ENCODE peak calls at places on chromosomes 11 and 22, in ten cellular contexts. A is cerebellar nuclear complex; M is effector CD4-positive, alpha-beta T cell; W is Calu3; J is activated T-helper 1 cell treated with anti-CD3 and anti-CD28 coated beads, Interleukin-12 subunit alpha, Interleukin-12 subunit beta, Interleukin-2, Interleukin-4 antibody, amounts not matched to agents 30 ng/mL and 10 ng/mL and 1 ng/mL, durations not matched to agents 14 hours and 24 hours and 36 hours; X is head of caudate nucleus; B is SIG-M5; R is hippocampal formation; F is GM12865; O is ACHN. I is an unnamed sample.

GRCh38 chr22:19855504-19856409 is 1.1 kb upstream of the GNB1L start:
- DNase-seq in O (peak), R (no peak), B (no peak), M (peak), F (peak), X (no peak), J (peak), W (peak), A (no peak), I (peak)

GRCh38 chr11:112509300-112509699 is 248.6 kb upstream of the PLET1 start:
- DNase-seq in R (no peak), F (no peak), O (no peak), A (no peak), J (no peak), B (no peak), X (no peak), W (no peak), M (no peak), I (no peak)

GRCh38 chr11:96664108-96664507 is 274.3 kb downstream of the JRKL start:
- DNase-seq in B (no peak), A (no peak), J (no peak), X (no peak), M (no peak), F (no peak), O (no peak), R (no peak), W (no peak), I (no peak)

GRCh38 chr22:35301370-35301874 is 1.7 kb downstream of the TOM1 start:
- DNase-seq in M (no peak), A (no peak), X (no peak), B (peak), O (no peak), J (no peak), R (no peak), W (peak), F (no peak), I (peak)

GRCh38 chr11:12413141-12414055 is 36.0 kb downstream of the PARVA start:
- DNase-seq in B (no peak), R (no peak), W (no peak), X (no peak), O (no peak), J (no peak), A (no peak), M (no peak), F (no peak), I (no peak)

GRCh38 chr22:49848690-49849160 is 4.9 kb upstream of the ZBED4 start:
- DNase-seq in W (no peak), X (no peak), O (no peak), M (no peak), B (no peak), A (no peak), J (no peak), R (no peak), F (no peak), I (peak)

GRCh38 chr11:70068345-70068744 is 9.8 kb upstream of the ANO1 start:
- DNase-seq in O (no peak), A (no peak), B (no peak), W (no peak), J (no peak), M (no peak), X (no peak), R (no peak), F (no peak), I (no peak)

GRCh38 chr11:44065161-44065571 is 904 bp upstream of the ACCS start:
- DNase-seq in A (no peak), F (no peak), X (no peak), J (no peak), M (no peak), W (no peak), O (no peak), B (no peak), R (no peak), I (no peak)

GRCh38 chr11:113778111-113778910 is 1.3 kb upstream of the CLDN25 start:
- DNase-seq in W (peak), R (peak), B (no peak), J (no peak), X (peak), O (peak), F (no peak), M (no peak), A (peak), I (no peak)

GRCh38 chr11:15532432-15532831 is 417.7 kb downstream of the INSC start:
- DNase-seq in M (no peak), R (no peak), J (no peak), A (no peak), B (no peak), O (no peak), X (no peak), F (no peak), W (no peak), I (no peak)

GRCh38 chr11:127620660-127621059 is 620.1 kb upstream of the KIRREL3 start:
- DNase-seq in B (no peak), J (no peak), A (no peak), X (no peak), M (no peak), R (no peak), O (no peak), W (no peak), F (no peak), I (no peak)

GRCh38 chr11:44760917-44761545 is 34.3 kb downstream of the TSPAN18 start:
- DNase-seq in W (peak), F (no peak), O (peak), R (no peak), J (no peak), M (no peak), B (no peak), A (no peak), X (no peak), I (no peak)

GRCh38 chr22:26169312-26170111 is at the start of gene SEZ6L:
- DNase-seq in F (peak), X (peak), B (no peak), J (no peak), A (no peak), W (no peak), R (peak), M (no peak), O (no peak), I (peak)

GRCh38 chr11:24636291-24636629 is 139.4 kb downstream of the LUZP2 start:
- DNase-seq in R (no peak), B (no peak), M (no peak), F (no peak), W (no peak), O (no peak), J (no peak), X (no peak), A (no peak), I (no peak)

GRCh38 chr11:117985953-117986887 is at the start of gene IL10RA:
- DNase-seq in O (peak), J (peak), X (peak), A (no peak), M (peak), W (peak), B (no peak), R (peak), F (peak), I (peak)

GRCh38 chr11:121352301-121352891 is 59.8 kb downstream of the SC5D start:
- DNase-seq in W (no peak), M (no peak), X (peak), R (peak), O (no peak), A (no peak), J (no peak), F (no peak), B (no peak), I (no peak)

GRCh38 chr11:132838621-132839020 is 693.7 kb downstream of the OPCML start:
- DNase-seq in B (no peak), J (no peak), W (no peak), F (no peak), X (peak), O (no peak), M (no peak), R (no peak), A (no peak), I (no peak)

GRCh38 chr22:32518848-32519247 is 44.2 kb downstream of the FBXO7 start:
- DNase-seq in W (no peak), R (no peak), J (no peak), M (no peak), A (no peak), O (peak), F (peak), B (no peak), X (no peak), I (no peak)

GRCh38 chr11:10307411-10308207 is 2.7 kb downstream of the ADM start:
- DNase-seq in W (peak), X (peak), O (peak), A (no peak), M (peak), J (peak), B (peak), F (peak), R (peak), I (peak)

GRCh38 chr11:123560001-123560400 is 94.4 kb downstream of the SCN3B start:
- DNase-seq in A (peak), W (no peak), B (no peak), M (no peak), X (peak), R (peak), O (no peak), J (peak), F (no peak), I (peak)

GRCh38 chr11:78564037-78564888 is 10.4 kb downstream of the NARS2 start:
- DNase-seq in M (peak), A (no peak), X (peak), F (peak), R (no peak), J (peak), W (peak), O (peak), B (no peak), I (no peak)

GRCh38 chr11:68518191-68518590 is 57.6 kb downstream of the PPP6R3 start:
- DNase-seq in R (no peak), F (no peak), A (no peak), O (no peak), M (no peak), X (no peak), W (no peak), J (no peak), B (no peak), I (no peak)

GRCh38 chr11:2135018-2135569 is 4.1 kb downstream of the IGF2 start:
- DNase-seq in X (no peak), R (no peak), O (no peak), J (no peak), F (no peak), M (no peak), W (no peak), B (no peak), A (no peak), I (no peak)

GRCh38 chr11:1881442-1882264 is 10.0 kb downstream of the PRR33 start:
- DNase-seq in J (no peak), M (no peak), O (no peak), B (no peak), R (no peak), A (no peak), X (no peak), W (no peak), F (no peak), I (peak)

I was measured in upper lobe of right lung.